ENCODE peak calls at places on chromosomes 6 and 20, in four cellular contexts. C, L, U and V are unnamed samples. For H3K4me1, the result is how much of the 10 kb centered on the place peaks cover.

GRCh38 chr6:159916752-159917151 is 26.0 kb downstream of the MAS1 start:
- DNase-seq in L (no peak), C (no peak), U (no peak), V (no peak)

GRCh38 chr6:169428532-169428931 is 174.9 kb upstream of the THBS2 start:
- DNase-seq in L (no peak), U (no peak), C (peak), V (no peak)

GRCh38 chr6:143260857-143261256 is 189.6 kb downstream of the ADAT2 start:
- DNase-seq in U (peak), C (no peak), L (no peak), V (no peak)

GRCh38 chr20:39214778-39215177 is 252.6 kb downstream of the DHX35 start:
- DNase-seq in U (no peak), L (no peak), C (no peak), V (no peak)

GRCh38 chr6:77470983-77471382 is 7.7 kb upstream of the HTR1B start:
- DNase-seq in C (no peak), U (peak), L (no peak), V (no peak)

GRCh38 chr6:123821112-123821511 is 17.4 kb downstream of the NKAIN2 start:
- DNase-seq in L (no peak), C (no peak), U (no peak), V (no peak)

GRCh38 chr6:135853227-135853626 is 1.7 kb downstream of the PDE7B start:
- DNase-seq in U (no peak), C (peak), L (no peak), V (no peak)

GRCh38 chr6:88211446-88211845 is 45.3 kb upstream of the CNR1 start:
- DNase-seq in C (no peak), L (no peak), U (no peak), V (no peak)

GRCh38 chr20:44692932-44693476 is 22.2 kb upstream of the CCN5 start:
- DNase-seq in U (peak), C (peak), L (no peak), V (no peak)

GRCh38 chr20:8803065-8803464 is 265.8 kb upstream of the PLCB4 start:
- DNase-seq in U (no peak), L (no peak), C (no peak), V (no peak)

GRCh38 chr20:57525328-57526053 is 551 bp upstream of the CTCFL start:
- DNase-seq in U (no peak), L (no peak), C (no peak), V (no peak)

GRCh38 chr6:113631616-113632015 is 225.5 kb upstream of the MARCKS start:
- DNase-seq in C (no peak), L (no peak), U (no peak), V (no peak)

GRCh38 chr6:21899708-21900107 is 306.2 kb downstream of the SOX4 start:
- DNase-seq in C (no peak), U (no peak), L (no peak), V (no peak)

GRCh38 chr6:21898107-21898796 is 304.7 kb downstream of the SOX4 start:
- DNase-seq in U (peak), L (no peak), C (peak), V (no peak)

GRCh38 chr6:21891065-21891464 is 297.5 kb downstream of the SOX4 start:
- DNase-seq in U (no peak), C (no peak), L (no peak), V (no peak)

GRCh38 chr6:21893778-21894177 is 300.2 kb downstream of the SOX4 start:
- DNase-seq in U (peak), L (no peak), C (no peak), V (no peak)

DNA sequence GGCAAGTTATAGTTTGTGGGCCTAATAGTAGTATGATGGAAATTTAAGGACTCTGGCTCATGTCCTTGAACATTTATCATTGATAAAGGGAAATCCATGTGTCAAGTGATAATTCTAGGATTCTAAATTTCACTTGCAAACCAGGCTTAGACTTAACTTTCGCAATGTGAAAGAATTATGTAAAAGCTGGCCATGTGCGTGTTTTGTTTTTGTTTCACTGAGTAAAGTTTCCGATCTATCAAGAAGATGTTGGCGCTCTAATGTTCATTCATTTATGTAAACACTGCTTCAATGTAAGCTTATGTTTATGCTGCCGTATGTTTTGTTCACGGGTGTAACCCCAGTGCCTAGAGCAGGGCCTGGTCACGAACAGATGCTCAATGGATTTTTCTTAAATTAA is 302.0 kb downstream of the SOX4 start:
- DNase-seq in U (no peak), L (no peak), C (peak), V (no peak)
- H3K4me3 ChIP-seq in U (no peak), L (no peak), C (no peak), V (no peak)

DNA sequence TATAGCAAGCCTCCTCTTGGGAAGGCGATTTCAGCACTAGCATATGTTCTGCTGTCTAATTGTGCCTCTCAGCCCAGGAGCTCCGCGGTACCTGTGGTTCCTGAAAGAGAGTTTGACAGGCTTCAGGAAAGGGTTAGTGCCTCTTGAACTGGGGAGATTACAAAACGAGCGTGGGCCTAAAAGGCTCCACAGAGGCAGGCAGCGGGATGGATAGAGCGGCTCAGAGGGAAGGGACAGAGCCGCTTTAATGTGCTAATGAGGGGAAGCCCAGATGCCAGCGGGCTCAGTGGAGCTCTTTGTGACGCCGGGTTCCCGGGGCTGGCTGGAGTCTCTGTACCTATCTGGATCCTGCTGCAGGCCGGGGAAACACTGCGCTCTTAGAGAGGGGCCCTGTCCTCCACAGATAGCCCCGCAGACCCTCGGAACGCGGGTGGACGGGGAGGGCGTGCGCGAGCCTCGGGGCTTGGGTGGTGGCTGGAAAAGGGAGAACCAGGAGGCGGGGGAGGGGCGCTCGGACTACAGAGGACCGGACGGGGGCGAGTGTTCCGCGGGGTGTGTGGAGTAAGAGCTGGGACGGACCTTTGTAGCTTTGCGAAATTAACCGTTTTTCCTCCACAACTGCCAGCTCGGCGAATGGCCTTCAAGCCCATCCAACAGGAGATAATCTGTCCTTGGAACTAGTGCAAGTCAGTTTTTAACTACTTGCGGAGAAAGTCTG is 12.9 kb downstream of the SLC35F1 start:
- DNase-seq in L (peak), U (no peak), C (no peak), V (peak)
- H3K4me1 ChIP-seq in L (under half), U (under half), C (under half), V (under half)

DNA sequence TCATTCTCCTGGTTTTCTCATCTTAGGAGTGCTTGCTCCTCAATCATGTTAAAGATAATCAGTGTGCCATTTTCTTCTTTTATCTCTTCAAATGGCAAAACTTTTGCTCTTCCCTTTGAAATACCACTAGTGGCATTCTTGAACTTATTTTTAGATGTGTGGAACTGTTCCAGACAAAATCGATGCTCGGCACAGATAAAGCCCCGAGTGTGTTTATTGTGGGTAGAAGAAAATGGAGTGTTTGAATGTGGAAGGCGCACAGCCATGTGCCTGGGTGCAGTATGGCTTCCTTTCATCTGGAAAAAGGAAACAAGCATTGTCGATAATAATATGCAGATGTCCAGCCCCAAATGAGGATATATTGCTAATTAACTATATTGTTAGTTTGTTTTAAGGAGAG is 42.4 kb downstream of the ISM1 start:
- DNase-seq in U (no peak), L (no peak), C (no peak), V (no peak)
- H3K4me3 ChIP-seq in U (no peak), L (no peak), C (no peak), V (no peak)

GRCh38 chr6:35025241-35026188 is 115.6 kb downstream of the TCP11 start:
- DNase-seq in C (no peak), U (peak), L (no peak), V (no peak)
- H3K4me1 ChIP-seq in C (under half), U (under half), L (under half), V (under half)

GRCh38 chr6:1380625-1381396 is 8.6 kb upstream of the FOXF2 start:
- DNase-seq in L (no peak), U (no peak), C (no peak), V (no peak)
- H3K4me3 ChIP-seq in L (no peak), U (no peak), C (no peak), V (no peak)

GRCh38 chr6:158039178-158039557 is 57.5 kb downstream of the SYNJ2 start:
- DNase-seq in U (no peak), C (no peak), L (peak), V (no peak)

GRCh38 chr6:158041370-158041769 is 59.7 kb downstream of the SYNJ2 start:
- DNase-seq in U (no peak), C (no peak), L (no peak), V (no peak)

GRCh38 chr6:158039571-158040050 is 57.9 kb downstream of the SYNJ2 start:
- DNase-seq in C (no peak), L (peak), U (peak), V (peak)

GRCh38 chr6:158040804-158041347 is 59.2 kb downstream of the SYNJ2 start:
- DNase-seq in U (no peak), C (peak), L (peak), V (peak)

GRCh38 chr6:158040051-158040803 is 58.6 kb downstream of the SYNJ2 start:
- DNase-seq in C (peak), L (peak), U (peak), V (no peak)
- H3K4me1 ChIP-seq in C (under half), L (under half), U (half or more), V (under half)

DNA sequence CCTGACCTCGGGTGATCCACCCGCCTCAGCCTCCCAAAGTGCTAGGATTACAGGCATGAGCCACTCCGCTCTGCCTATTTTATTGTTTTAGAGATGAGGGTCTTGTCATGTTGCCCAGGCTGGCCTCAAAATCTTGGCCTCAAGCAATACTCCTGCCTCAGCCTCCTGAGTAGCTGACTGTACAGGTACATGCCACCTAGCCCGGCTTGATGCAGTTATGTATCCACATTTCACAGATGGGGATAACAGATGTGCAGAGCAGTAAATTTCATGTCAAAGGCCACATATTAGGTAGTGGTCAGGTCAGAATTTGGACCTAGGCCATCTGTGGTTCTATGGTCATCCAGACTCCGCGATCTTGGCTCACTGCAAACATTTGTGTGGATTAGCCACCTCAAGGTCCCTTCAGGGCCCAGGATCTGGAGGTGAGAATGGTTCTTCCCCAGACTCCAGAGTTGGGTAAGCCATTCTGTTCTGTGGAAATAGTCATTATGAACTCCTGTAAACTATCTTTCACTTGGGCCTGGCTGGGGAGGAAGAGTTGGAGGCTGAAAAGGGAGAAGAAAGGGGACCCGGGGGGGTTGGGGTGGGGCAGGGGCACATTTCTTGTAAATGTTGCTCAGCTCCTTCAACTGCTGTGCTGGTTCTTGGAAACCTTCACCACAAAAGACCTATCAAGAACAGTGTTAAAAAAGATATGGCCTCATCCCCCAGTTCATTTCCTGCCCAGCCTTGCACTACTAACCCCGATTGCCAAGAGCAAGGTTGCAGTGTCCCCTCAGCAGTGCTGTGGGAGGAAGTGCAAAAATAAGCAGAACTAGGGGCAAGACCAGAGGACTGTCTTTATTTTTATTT is 13.0 kb downstream of the PIM1 start:
- DNase-seq in U (no peak), L (no peak), C (no peak), V (peak)
- H3K4me3 ChIP-seq in U (no peak), L (no peak), C (no peak), V (no peak)

GRCh38 chr6:33781105-33781975 is 7.6 kb downstream of the LEMD2 start:
- DNase-seq in C (no peak), U (peak), L (no peak), V (no peak)

GRCh38 chr6:33783781-33784520 is 5.0 kb downstream of the LEMD2 start:
- DNase-seq in U (no peak), C (no peak), L (no peak), V (no peak)

GRCh38 chr6:33784787-33785186 is 4.1 kb downstream of the LEMD2 start:
- DNase-seq in C (no peak), U (no peak), L (no peak), V (no peak)

GRCh38 chr6:33779895-33780294 is 9.0 kb downstream of the LEMD2 start:
- DNase-seq in C (no peak), L (no peak), U (no peak), V (no peak)

GRCh38 chr6:33782561-33782960 is 6.4 kb downstream of the LEMD2 start:
- DNase-seq in U (no peak), L (no peak), C (no peak), V (no peak)
- H3K4me1 ChIP-seq in U (under half), L (under half), C (under half), V (under half)

DNA sequence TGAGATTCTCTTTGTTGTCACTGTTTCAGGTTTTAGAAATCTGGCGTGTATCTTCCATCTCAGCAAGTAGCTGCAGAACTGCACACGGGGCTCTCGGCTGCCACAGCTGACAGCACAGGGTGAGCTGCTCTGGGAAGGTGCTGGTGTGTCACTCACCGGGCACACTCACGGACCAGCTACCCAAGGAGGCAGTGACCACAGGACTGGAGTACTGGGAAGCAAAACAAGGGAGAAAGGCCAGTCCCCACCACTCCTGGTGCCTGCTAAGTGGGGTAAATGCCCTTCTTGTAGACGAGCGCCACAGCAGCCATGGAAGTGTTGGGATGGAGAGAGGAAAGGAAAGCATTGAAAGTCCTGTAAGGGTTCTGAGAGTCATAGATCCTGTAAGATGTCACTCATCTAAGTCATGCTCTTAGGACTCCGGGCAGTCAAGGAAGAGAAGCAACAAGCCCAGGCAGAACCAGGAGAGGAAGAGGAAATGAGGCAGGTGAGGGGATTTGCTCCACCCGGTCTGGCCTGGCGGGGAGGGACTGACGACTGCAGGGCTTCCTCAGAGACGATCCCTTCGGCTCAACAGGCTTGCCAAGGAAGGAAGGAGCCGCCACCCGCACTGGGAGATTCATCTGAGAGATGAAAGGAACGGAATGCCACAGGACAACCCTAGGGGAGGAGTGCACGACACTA is 48.1 kb downstream of the PRDM1 start:
- DNase-seq in L (no peak), C (no peak), U (peak), V (no peak)
- H3K4me3 ChIP-seq in L (no peak), C (no peak), U (peak), V (no peak)